ENCODE peak calls at places on chromosome 14, in six cellular contexts. K, Q, L, U, C and E are unnamed samples.

GRCh38 chr14:53391631-53392030 is 238.5 kb upstream of the DDHD1 start:
- DNase-seq in K (peak; percentile 88), Q (no peak), L (no peak), U (no peak), C (no peak), E (no peak)

GRCh38 chr14:101874001-101874400 is 90.4 kb upstream of the DYNC1H1 start:
- DNase-seq in K (no peak), Q (no peak), L (no peak), U (no peak), C (no peak), E (no peak)

GRCh38 chr14:33110737-33111443 is 172.2 kb downstream of the NPAS3 start:
- DNase-seq in K (no peak), Q (no peak), L (no peak), U (no peak), C (no peak), E (no peak)

GRCh38 chr14:99755068-99755405 is 38.2 kb upstream of the EML1 start:
- DNase-seq in K (no peak), Q (no peak), L (no peak), U (no peak), C (no peak), E (no peak)

GRCh38 chr14:56474419-56475022 is 105.1 kb upstream of the TMEM260 start:
- DNase-seq in K (peak; percentile 23), Q (peak; percentile 16), L (peak; percentile 42), U (no peak), C (no peak), E (peak; percentile 30)

GRCh38 chr14:23564876-23565275 is 2.7 kb downstream of the AP1G2 start:
- DNase-seq in K (no peak), Q (no peak), L (no peak), U (no peak), C (no peak), E (no peak)

GRCh38 chr14:91127411-91127810 is 13.5 kb downstream of the DGLUCY start:
- DNase-seq in K (no peak), Q (no peak), L (no peak), U (no peak), C (no peak), E (no peak)

GRCh38 chr14:91364524-91365270 is 52.9 kb downstream of the CCDC88C start:
- DNase-seq in K (no peak), Q (peak; percentile 13), L (no peak), U (no peak), C (no peak), E (no peak)

GRCh38 chr14:51302319-51303030 is 62.4 kb downstream of the TMX1 start:
- DNase-seq in K (no peak), Q (no peak), L (no peak), U (no peak), C (no peak), E (no peak)

GRCh38 chr14:25049559-25050493 is at the start of gene STXBP6:
- DNase-seq in K (no peak), Q (peak; percentile 65), L (no peak), U (no peak), C (no peak), E (no peak)

GRCh38 chr14:65098586-65098985 is 3.7 kb downstream of the MAX start:
- DNase-seq in K (no peak), Q (no peak), L (no peak), U (peak; percentile 37), C (no peak), E (no peak)

GRCh38 chr14:20820063-20820904 is 17.6 kb upstream of the RNASE1 start:
- DNase-seq in K (no peak), Q (no peak), L (peak; percentile 59), U (no peak), C (no peak), E (peak; percentile 76)

GRCh38 chr14:89586258-89587127 is 169.5 kb upstream of the FOXN3 start:
- DNase-seq in K (no peak), Q (no peak), L (no peak), U (no peak), C (no peak), E (no peak)

GRCh38 chr14:67881225-67881624 is 61.6 kb downstream of the RAD51B start:
- DNase-seq in K (no peak), Q (no peak), L (no peak), U (peak; percentile 81), C (no peak), E (no peak)

GRCh38 chr14:56172571-56172971 is 54.4 kb downstream of the PELI2 start:
- DNase-seq in K (no peak), Q (no peak), L (peak; percentile 51), U (no peak), C (no peak), E (no peak)

GRCh38 chr14:72169521-72169920 is 237.3 kb downstream of the RGS6 start:
- DNase-seq in K (peak; percentile 23), Q (no peak), L (no peak), U (no peak), C (no peak), E (peak; percentile 1)

GRCh38 chr14:102811254-102811963 is 34.2 kb downstream of the TRAF3 start:
- DNase-seq in K (no peak), Q (peak; percentile 14), L (no peak), U (no peak), C (no peak), E (no peak)

GRCh38 chr14:68624541-68625220 is 168.2 kb downstream of the ZFP36L1 start:
- DNase-seq in K (no peak), Q (no peak), L (no peak), U (no peak), C (no peak), E (no peak)

GRCh38 chr14:76204436-76205230 is 52.9 kb downstream of the GPATCH2L start:
- DNase-seq in K (no peak), Q (no peak), L (no peak), U (no peak), C (no peak), E (no peak)

GRCh38 chr14:23141706-23142467 is 22.8 kb upstream of the CEBPE start:
- DNase-seq in K (no peak), Q (no peak), L (no peak), U (no peak), C (no peak), E (no peak)

GRCh38 chr14:71665157-71665556 is 267.1 kb upstream of the RGS6 start:
- DNase-seq in K (no peak), Q (no peak), L (no peak), U (no peak), C (no peak), E (no peak)

GRCh38 chr14:74712499-74713394 is at the start of the genes AREL1 and FCF1:
- DNase-seq in K (peak; percentile 85), Q (peak; percentile 90), L (peak; percentile 63), U (peak; percentile 54), C (peak; percentile 29), E (peak; percentile 87)

GRCh38 chr14:88981948-88982347 is 157.5 kb downstream of the TTC8 start:
- DNase-seq in K (no peak), Q (no peak), L (no peak), U (no peak), C (no peak), E (no peak)

GRCh38 chr14:44928793-44929192 is 33.0 kb downstream of the KLHL28 start:
- DNase-seq in K (no peak), Q (no peak), L (no peak), U (no peak), C (no peak), E (no peak)

GRCh38 chr14:95196268-95196667 is 38.9 kb upstream of the DICER1 start:
- DNase-seq in K (peak; percentile 6), Q (peak; percentile 9), L (no peak), U (no peak), C (no peak), E (peak; percentile 36)
- TF ChIP-seq ZNF274 in K (no peak), Q (no peak), L (no peak), U (no peak), C (no peak), E (no peak)

GRCh38 chr14:34711808-34712712 is 2.3 kb downstream of the CFL2 start:
- DNase-seq in K (no peak), Q (no peak), L (no peak), U (no peak), C (no peak), E (no peak)

GRCh38 chr14:34713122-34713680 is 1.2 kb downstream of the CFL2 start:
- DNase-seq in K (no peak), Q (no peak), L (no peak), U (no peak), C (no peak), E (peak; percentile 31)

GRCh38 chr14:34713681-34714319 is 593 bp downstream of the CFL2 start:
- DNase-seq in K (no peak), Q (peak; percentile 55), L (no peak), U (no peak), C (no peak), E (peak; percentile 33)

GRCh38 chr14:34715108-34715863 is 893 bp upstream of the CFL2 start:
- DNase-seq in K (no peak), Q (no peak), L (no peak), U (no peak), C (no peak), E (no peak)

GRCh38 chr14:34714320-34715107 is at the start of gene CFL2:
- DNase-seq in K (peak; percentile 32), Q (peak; percentile 86), L (peak; percentile 27), U (no peak), C (peak; percentile 46), E (peak; percentile 68)
- TF ChIP-seq ZNF274 in K (no peak), Q (peak; percentile 97), L (no peak), U (no peak), C (no peak), E (no peak)

GRCh38 chr14:70045296-70045695 is 143.5 kb downstream of the SLC8A3 start:
- DNase-seq in K (no peak), Q (no peak), L (no peak), U (no peak), C (no peak), E (no peak)
- TF ChIP-seq ZNF274 in K (no peak), Q (no peak), L (no peak), U (no peak), C (no peak), E (no peak)

GRCh38 chr14:92539875-92540274 is 26.3 kb downstream of the RIN3 start:
- DNase-seq in K (no peak), Q (no peak), L (no peak), U (no peak), C (no peak), E (no peak)

GRCh38 chr14:92538412-92539017 is 24.9 kb downstream of the RIN3 start:
- DNase-seq in K (no peak), Q (no peak), L (no peak), U (peak; percentile 42), C (no peak), E (no peak)

GRCh38 chr14:92539419-92539818 is 25.8 kb downstream of the RIN3 start:
- DNase-seq in K (no peak), Q (no peak), L (no peak), U (no peak), C (no peak), E (no peak)

GRCh38 chr14:92542766-92543554 is 29.4 kb downstream of the RIN3 start:
- DNase-seq in K (no peak), Q (no peak), L (no peak), U (no peak), C (no peak), E (no peak)

DNA sequence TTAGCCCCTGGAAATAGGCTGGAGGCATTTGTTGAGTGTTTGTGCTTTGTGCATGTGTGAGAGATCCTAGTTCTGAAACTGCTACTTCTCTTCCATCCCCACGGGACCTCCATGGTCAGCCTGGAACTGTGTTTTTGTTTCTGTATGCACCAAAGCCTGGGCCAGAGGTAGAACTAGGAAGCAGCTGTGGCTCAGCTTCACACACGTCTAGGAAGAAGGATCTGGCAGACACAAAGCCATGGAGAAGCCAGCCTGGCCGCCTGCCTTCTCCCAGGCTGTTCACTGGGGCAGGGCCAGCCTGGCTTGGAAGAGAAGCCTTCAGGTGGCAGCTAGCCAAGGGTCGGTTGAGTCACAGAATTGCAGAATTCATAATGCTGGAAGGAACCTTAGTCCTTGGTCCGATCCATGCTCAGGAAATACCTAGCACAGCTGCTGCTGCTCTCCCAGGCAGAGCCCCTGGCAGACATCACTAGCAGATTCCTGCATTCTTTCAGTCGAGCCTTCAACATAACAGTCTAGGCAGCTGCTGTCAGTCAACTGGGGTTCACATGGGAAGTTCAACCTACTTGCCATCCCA is 27.0 kb downstream of the RIN3 start:
- DNase-seq in K (peak; percentile 59), Q (no peak), L (no peak), U (no peak), C (no peak), E (no peak)
- TF ChIP-seq ZNF274 in K (no peak), Q (no peak), L (no peak), U (no peak), C (no peak), E (no peak)